ENCODE peak calls at places on chromosomes 6 and 20, in four cellular contexts. Z, E, C and S are unnamed samples.

GRCh38 chr20:2986466-2986865 is 57.0 kb upstream of the GNRH2 start:
- DNase-seq in Z (no peak), E (peak), C (peak), S (no peak)

GRCh38 chr20:10992776-10993175 is 319.0 kb upstream of the JAG1 start:
- DNase-seq in Z (no peak), E (no peak), C (no peak), S (no peak)

GRCh38 chr6:109305028-109305427 is 77.2 kb downstream of the CD164 start:
- DNase-seq in Z (no peak), E (no peak), C (no peak), S (no peak)

GRCh38 chr6:107066697-107067659 is 39.0 kb downstream of the MTRES1 start:
- DNase-seq in Z (no peak), E (no peak), C (peak), S (no peak)

GRCh38 chr6:33642897-33643296 is 21.8 kb downstream of the ITPR3 start:
- DNase-seq in Z (no peak), E (no peak), C (no peak), S (no peak)

GRCh38 chr6:40160826-40161225 is 226.6 kb upstream of the MOCS1 start:
- DNase-seq in Z (no peak), E (no peak), C (no peak), S (no peak)

GRCh38 chr6:53005667-53006250 is 10.7 kb upstream of the GSTA4 start:
- DNase-seq in Z (no peak), E (no peak), C (no peak), S (no peak)

GRCh38 chr6:121780325-121781313 is 345.2 kb downstream of the GJA1 start:
- DNase-seq in Z (no peak), E (peak), C (no peak), S (no peak)

GRCh38 chr6:66662196-66662595 is 955.2 kb upstream of the EYS start:
- DNase-seq in Z (no peak), E (no peak), C (no peak), S (no peak)

GRCh38 chr6:81766482-81767069 is 14.1 kb upstream of the TENT5A start:
- DNase-seq in Z (no peak), E (peak), C (no peak), S (no peak)

GRCh38 chr6:90537723-90538407 is 49.0 kb downstream of the MAP3K7 start:
- DNase-seq in Z (no peak), E (peak), C (no peak), S (no peak)

GRCh38 chr20:46040902-46041535 is 12.0 kb downstream of the SLC12A5 start:
- DNase-seq in Z (no peak), E (no peak), C (peak), S (peak)

GRCh38 chr6:16635810-16636602 is 125.3 kb downstream of the ATXN1 start:
- DNase-seq in Z (no peak), E (peak), C (no peak), S (no peak)

GRCh38 chr6:44265003-44265842 is at the start of gene NFKBIE:
- DNase-seq in Z (peak), E (peak), C (peak), S (peak)

GRCh38 chr6:131914967-131915751 is 36.0 kb downstream of the CCN2 start:
- DNase-seq in Z (peak), E (peak), C (peak), S (peak)

GRCh38 chr6:37182736-37183590 is 13.0 kb downstream of the PIM1 start:
- DNase-seq in Z (no peak), E (no peak), C (peak), S (no peak)

GRCh38 chr6:106513813-106514212 is 115.5 kb downstream of the RTN4IP1 start:
- DNase-seq in Z (no peak), E (peak), C (no peak), S (no peak)

GRCh38 chr6:127199470-127199869 is 67.2 kb upstream of the RNF146 start:
- DNase-seq in Z (no peak), E (no peak), C (no peak), S (no peak)

GRCh38 chr6:134431306-134431919 is 113.5 kb upstream of the SGK1 start:
- DNase-seq in Z (no peak), E (no peak), C (no peak), S (no peak)

GRCh38 chr20:44706371-44707258 is 8.6 kb upstream of the CCN5 start:
- DNase-seq in Z (no peak), E (peak), C (no peak), S (no peak)

GRCh38 chr20:23873370-23874015 is 6.1 kb downstream of the CST5 start:
- DNase-seq in Z (no peak), E (no peak), C (peak), S (no peak)

GRCh38 chr6:53805725-53806124 is 10.9 kb downstream of the LRRC1 start:
- DNase-seq in Z (no peak), E (no peak), C (peak), S (no peak)

GRCh38 chr6:13248053-13248452 is 80.3 kb downstream of the TBC1D7 start:
- DNase-seq in Z (peak), E (no peak), C (no peak), S (peak)